ENCODE peak calls at places on chromosomes 12 and 14, in five cellular contexts. S is body of pancreas, W is IMR-90, K is transverse colon, R is adrenal gland. M is an unnamed sample.

GRCh38 chr12:101733166-101733565 is 6.1 kb downstream of the SYCP3 start:
- DNase-seq in S (no peak), W (no peak), K (no peak), R (no peak), M (no peak)

GRCh38 chr12:105596731-105597130 is 266.2 kb downstream of the C12orf75 start:
- DNase-seq in S (no peak), W (no peak), K (no peak), R (no peak), M (no peak)

GRCh38 chr12:114685869-114686268 is 1.9 kb upstream of the TBX3 start:
- DNase-seq in S (no peak), W (peak; percentile 71), K (no peak), R (no peak), M (no peak)

GRCh38 chr14:92600318-92601053 is 86.9 kb downstream of the RIN3 start:
- DNase-seq in S (no peak), W (peak; percentile 87), K (no peak), R (no peak), M (no peak)

GRCh38 chr12:108911915-108912314 is 32.0 kb downstream of the DAO start:
- DNase-seq in S (no peak), W (no peak), K (no peak), R (no peak), M (no peak)

GRCh38 chr14:76050797-76051392 is 65.3 kb downstream of the IFT43 start:
- DNase-seq in S (peak; percentile 63), W (peak; percentile 65), K (peak; percentile 40), R (peak; percentile 59), M (peak; percentile 52)

GRCh38 chr14:88380405-88380804 is 5.1 kb upstream of the SPATA7 start:
- DNase-seq in S (no peak), W (peak; percentile 5), K (no peak), R (no peak), M (no peak)

GRCh38 chr12:104314242-104314614 is 10.7 kb downstream of the EID3 start:
- DNase-seq in S (no peak), W (peak; percentile 51), K (no peak), R (no peak), M (no peak)

GRCh38 chr12:104568881-104569280 is 112.1 kb downstream of the CHST11 start:
- DNase-seq in S (no peak), W (no peak), K (no peak), R (no peak), M (no peak)

GRCh38 chr14:91205449-91205848 is 39.1 kb downstream of the GPR68 start:
- DNase-seq in S (no peak), W (no peak), K (no peak), R (no peak), M (no peak)

DNA sequence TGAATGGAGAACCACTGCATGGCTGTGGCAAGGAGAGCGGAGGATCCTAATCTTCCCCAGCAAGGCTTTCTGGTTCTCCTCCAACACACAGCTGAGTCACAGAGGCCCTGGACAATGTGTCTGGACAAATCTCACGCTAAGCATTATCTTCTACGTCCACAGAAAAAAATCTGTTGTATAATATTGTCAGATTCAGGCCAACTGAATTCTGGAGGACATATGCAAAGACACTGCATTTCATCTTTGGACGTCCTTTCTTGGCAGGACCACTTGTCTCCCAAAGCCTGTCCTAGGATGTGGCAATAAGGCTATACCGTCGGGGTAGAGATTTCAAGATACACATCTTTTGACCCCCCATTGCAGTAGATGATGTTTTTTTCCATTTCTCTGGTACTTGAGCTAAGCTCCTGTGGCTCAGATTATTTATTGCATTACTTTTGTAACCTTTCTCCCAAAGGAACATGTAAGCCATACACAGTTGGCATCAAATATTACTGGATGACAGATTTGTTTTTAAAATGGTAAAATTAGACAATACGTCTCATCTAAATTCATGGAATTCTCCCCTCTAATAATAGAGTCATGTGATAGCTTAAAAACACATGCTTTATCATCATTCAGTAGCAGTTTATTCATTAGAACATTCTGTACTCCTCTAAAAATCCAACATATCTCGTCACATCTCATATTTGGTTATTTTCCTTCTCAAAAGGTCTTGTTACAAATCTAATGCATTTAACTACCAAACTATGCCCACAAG is 19.4 kb downstream of the LMO3 start:
- DNase-seq in S (no peak), W (peak; percentile 64), K (no peak), R (peak; percentile 25), M (no peak)
- H3K4me3 ChIP-seq in S (no peak overlapping the region), W (no peak overlapping the region), K (no peak overlapping the region), R (no peak overlapping the region), M (no peak overlapping the region)

GRCh38 chr12:123288751-123289346 is 17.2 kb upstream of the CDK2AP1 start:
- DNase-seq in S (no peak), W (no peak), K (no peak), R (no peak), M (no peak)
- TF ChIP-seq POLR2A in S (no peak), W (no peak), K (no peak), R (no peak), M (no peak)

GRCh38 chr12:111035578-111036301 is 115.4 kb upstream of the MYL2 start:
- DNase-seq in S (no peak), W (no peak), K (no peak), R (no peak), M (no peak)
- H3K4me3 ChIP-seq in S (no peak overlapping the region), W (no peak overlapping the region), K (no peak overlapping the region), R (no peak overlapping the region), M (no peak overlapping the region)

DNA sequence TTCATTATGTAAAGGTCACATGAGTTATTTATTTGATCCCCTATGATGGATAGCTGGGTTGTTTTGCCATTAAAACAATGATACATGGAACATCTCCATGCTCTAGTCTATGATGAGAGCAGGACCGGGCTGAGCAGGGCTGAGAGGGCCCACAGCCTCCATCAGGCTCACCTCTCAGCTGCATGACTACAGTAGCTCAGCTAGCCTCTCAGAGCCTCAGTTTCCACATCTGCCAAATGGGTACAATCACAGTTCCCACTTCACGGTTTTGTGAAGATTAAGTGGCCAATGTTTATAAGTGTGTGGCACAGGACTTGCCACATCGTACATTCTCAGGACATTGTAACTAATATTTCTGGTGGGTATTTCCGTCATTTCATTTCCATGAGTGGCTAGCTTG is 19.9 kb upstream of the MYL2 start:
- DNase-seq in S (no peak), W (no peak), K (no peak), R (no peak), M (no peak)
- TF ChIP-seq POLR2A in S (no peak), W (no peak), K (no peak), R (no peak), M (no peak)

DNA sequence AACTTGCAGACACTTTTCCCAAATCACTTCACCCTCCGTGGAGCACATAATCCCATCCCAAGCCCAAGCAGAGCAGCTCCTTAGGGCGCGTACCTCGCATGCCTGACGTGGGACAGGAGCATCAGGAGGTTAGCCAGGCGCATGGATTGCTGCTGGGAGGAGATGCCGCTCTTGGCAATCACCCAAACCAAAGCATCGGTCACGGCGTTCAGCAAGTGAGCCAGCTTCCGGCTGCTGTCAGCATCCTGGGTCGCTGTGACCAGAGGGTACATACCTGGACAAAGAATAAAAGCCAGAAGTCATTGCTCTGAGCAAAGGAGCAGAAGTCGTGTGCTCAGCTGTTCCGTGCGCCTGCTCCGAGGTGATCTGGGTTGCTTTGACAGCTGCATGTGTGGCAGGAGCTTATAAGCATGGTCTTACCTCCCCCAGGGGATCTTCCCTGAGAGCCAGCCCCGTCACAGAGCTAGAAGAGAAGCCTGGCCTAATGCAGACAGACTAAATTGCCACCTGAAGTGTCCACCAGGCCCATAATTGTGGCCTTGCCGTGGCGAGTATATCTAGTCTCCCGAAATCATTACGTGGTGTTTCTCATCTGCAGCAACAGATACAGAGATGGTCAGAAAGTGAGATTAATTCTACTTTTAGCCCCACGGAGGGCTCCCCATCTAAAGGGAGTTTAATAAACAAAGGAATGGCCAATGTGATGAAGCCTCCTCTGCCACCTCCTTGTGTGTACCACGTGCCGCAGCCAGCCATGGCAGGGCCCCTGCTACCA is 59.1 kb downstream of the ESR2 start:
- DNase-seq in S (no peak), W (peak; percentile 14), K (peak; percentile 37), R (no peak), M (no peak)
- H3K4me3 ChIP-seq in S (no peak overlapping the region), W (no peak overlapping the region), K (no peak overlapping the region), R (no peak overlapping the region), M (no peak overlapping the region)